ENCODE peak calls at places on chromosome 22, in eight cellular contexts. K is brain microvascular endothelial cell, T is transverse colon, Z is GM23338, D is uterus, H is right lobe of liver, C is spleen, P is DND-41. B is an unnamed sample. For H3K36me3, the result is how much of the 10 kb centered on the place peaks cover.

GRCh38 chr22:50011447-50012200 is 941 bp downstream of the IL17REL start:
- DNase-seq in K (no peak), T (no peak), Z (peak), D (no peak), H (no peak), C (no peak), P (no peak), B (no peak)

GRCh38 chr22:16866167-16866566 is 41.0 kb upstream of the XKR3 start:
- DNase-seq in K (no peak), T (no peak), Z (no peak), D (no peak), H (no peak), C (no peak), P (no peak), B (no peak)

GRCh38 chr22:47151490-47151889 is 389.0 kb downstream of the TBC1D22A start:
- DNase-seq in K (peak), T (no peak), Z (no peak), D (no peak), H (no peak), C (no peak), P (no peak), B (no peak)

GRCh38 chr22:32844251-32844650 is 42.7 kb downstream of the TIMP3 start:
- DNase-seq in K (no peak), T (no peak), Z (no peak), D (no peak), H (no peak), C (no peak), P (no peak), B (no peak)

GRCh38 chr22:39614442-39614841 is 43.9 kb downstream of the CACNA1I start:
- DNase-seq in K (no peak), T (no peak), Z (peak), D (no peak), H (no peak), C (peak), P (no peak), B (no peak)

GRCh38 chr22:25153961-25154685 is 45.5 kb upstream of the CRYBB3 start:
- DNase-seq in K (peak), T (peak), Z (peak), D (peak), H (peak), C (no peak), P (no peak), B (no peak)

GRCh38 chr22:24810043-24810749 is 4.2 kb downstream of the SGSM1 start:
- DNase-seq in K (no peak), T (no peak), Z (peak), D (peak), H (no peak), C (no peak), P (no peak), B (no peak)

GRCh38 chr22:46379301-46379930 is 43.9 kb downstream of the TRMU start:
- DNase-seq in K (no peak), T (no peak), Z (no peak), D (no peak), H (peak), C (no peak), P (no peak), B (no peak)

GRCh38 chr22:42388130-42388797 is 43.9 kb downstream of the NFAM1 start:
- DNase-seq in K (no peak), T (no peak), Z (peak), D (no peak), H (no peak), C (no peak), P (peak), B (no peak)

GRCh38 chr22:43231724-43232034 is 44.7 kb upstream of the TTLL12 start:
- DNase-seq in K (no peak), T (no peak), Z (no peak), D (no peak), H (no peak), C (no peak), P (no peak), B (no peak)

GRCh38 chr22:27252282-27253049 is 549.1 kb downstream of the MN1 start:
- DNase-seq in K (peak), T (no peak), Z (no peak), D (peak), H (no peak), C (no peak), P (no peak), B (no peak)

GRCh38 chr22:39282642-39283311 is 36.6 kb downstream of the RPL3 start:
- DNase-seq in K (no peak), T (no peak), Z (no peak), D (no peak), H (no peak), C (no peak), P (no peak), B (no peak)

GRCh38 chr22:50167689-50168489 is 2.6 kb upstream of the PANX2 start:
- DNase-seq in K (no peak), T (no peak), Z (no peak), D (no peak), H (no peak), C (no peak), P (no peak), B (no peak)

GRCh38 chr22:22955276-22955798 is 67.7 kb downstream of the IGLL5 start:
- DNase-seq in K (no peak), T (no peak), Z (no peak), D (no peak), H (no peak), C (no peak), P (no peak), B (no peak)

GRCh38 chr22:50046019-50046415 is 12.1 kb downstream of the TTLL8 start:
- DNase-seq in K (no peak), T (no peak), Z (peak), D (no peak), H (no peak), C (no peak), P (no peak), B (no peak)

GRCh38 chr22:41197808-41198585 is 7.1 kb upstream of the L3MBTL2 start:
- DNase-seq in K (no peak), T (peak), Z (peak), D (no peak), H (peak), C (no peak), P (peak), B (no peak)

GRCh38 chr22:37206118-37206840 is 6.0 kb downstream of the SSTR3 start:
- DNase-seq in K (no peak), T (no peak), Z (no peak), D (no peak), H (no peak), C (peak), P (no peak), B (no peak)

GRCh38 chr22:32686354-32686753 is 115.2 kb upstream of the TIMP3 start:
- DNase-seq in K (no peak), T (no peak), Z (no peak), D (no peak), H (no peak), C (no peak), P (no peak), B (no peak)

GRCh38 chr22:35409783-35410662 is 10.1 kb downstream of the MCM5 start:
- DNase-seq in K (no peak), T (peak), Z (no peak), D (no peak), H (peak), C (peak), P (no peak), B (peak)

GRCh38 chr22:39017596-39018365 is 3.1 kb upstream of the APOBEC3D start:
- DNase-seq in K (no peak), T (no peak), Z (peak), D (no peak), H (no peak), C (no peak), P (no peak), B (no peak)

GRCh38 chr22:17578129-17578754 is 14.9 kb downstream of the SLC25A18 start:
- DNase-seq in K (no peak), T (peak), Z (no peak), D (no peak), H (peak), C (no peak), P (no peak), B (no peak)

GRCh38 chr22:33051960-33052839 is 6.0 kb downstream of the SYN3 start:
- DNase-seq in K (no peak), T (no peak), Z (peak), D (no peak), H (no peak), C (no peak), P (no peak), B (no peak)

GRCh38 chr22:37196539-37197450 is 8.7 kb upstream of the C1QTNF6 start:
- DNase-seq in K (no peak), T (peak), Z (no peak), D (peak), H (peak), C (peak), P (no peak), B (no peak)

DNA sequence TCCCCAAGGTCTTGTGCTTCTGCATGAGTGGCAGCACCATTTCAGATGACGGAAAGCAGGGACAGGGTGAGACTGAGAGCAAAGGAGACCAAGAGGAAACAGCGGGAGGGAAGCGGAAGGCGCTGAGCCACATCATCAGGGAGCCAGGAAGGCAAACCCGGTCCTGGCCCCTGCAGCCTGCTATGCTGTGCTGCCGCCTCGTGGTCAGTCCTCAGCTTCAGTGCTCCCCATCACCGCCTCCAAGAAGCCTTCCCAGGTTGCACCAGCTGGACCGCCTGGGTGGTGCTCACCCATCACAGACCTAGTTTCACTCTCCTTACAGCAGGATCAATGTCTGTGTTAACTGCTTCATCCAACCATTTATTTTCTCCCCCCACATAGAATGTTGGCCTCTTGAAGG is 73.0 kb upstream of the PHF21B start:
- DNase-seq in K (no peak), T (no peak), Z (peak), D (no peak), H (no peak), C (no peak), P (no peak), B (no peak)
- TF ChIP-seq CTCF in K (peak), T (no peak), Z (peak), D (no peak), H (no peak), C (no peak), P (peak), B (peak)

DNA sequence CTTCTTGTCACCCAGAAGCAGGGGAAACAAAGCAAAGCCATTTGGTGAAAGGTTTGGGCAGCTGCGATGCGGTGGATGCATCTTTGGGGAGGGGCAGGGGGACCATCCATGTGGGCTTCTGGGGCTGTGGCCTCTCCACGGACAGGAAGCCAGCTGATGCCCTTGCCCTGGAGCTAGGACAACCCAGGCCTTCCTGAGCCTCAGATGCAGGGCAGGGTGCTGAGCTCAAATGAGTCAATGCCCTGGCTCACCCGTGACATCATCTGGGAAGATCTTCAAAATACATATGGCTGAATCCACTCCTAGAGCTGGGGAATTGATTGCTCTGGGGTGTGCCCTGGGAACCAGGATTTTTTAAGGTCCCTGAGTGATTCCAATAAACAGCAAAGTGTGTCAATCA is 1418.2 kb downstream of the TBC1D22A start:
- DNase-seq in K (no peak), T (no peak), Z (no peak), D (no peak), H (no peak), C (no peak), P (no peak), B (no peak)
- H3K36me3 ChIP-seq in K (under half), T (under half), Z (under half), D (under half), H (under half), C (under half), P (under half), B (under half)

DNA sequence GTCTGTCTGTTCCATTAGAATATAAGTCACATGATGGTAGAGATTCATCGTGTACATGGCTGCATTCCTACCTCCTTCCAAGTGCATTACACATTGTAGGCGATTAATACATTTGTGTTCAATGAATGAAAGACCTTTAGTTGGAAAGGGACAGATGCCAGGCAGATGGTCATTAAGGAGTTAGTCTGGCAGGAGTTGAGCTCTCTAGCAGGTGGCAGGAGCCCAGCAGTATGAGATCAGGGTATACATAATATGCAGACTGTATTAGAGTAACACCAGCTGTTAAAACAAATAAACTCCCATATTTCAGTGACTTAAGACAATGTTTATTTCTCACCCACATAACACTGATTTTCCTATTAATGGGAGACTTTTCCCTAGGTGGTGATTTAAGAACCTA is 147.7 kb upstream of the LARGE1 start:
- DNase-seq in K (no peak), T (no peak), Z (no peak), D (no peak), H (no peak), C (no peak), P (no peak), B (no peak)
- TF ChIP-seq CTCF in K (no peak), T (no peak), Z (no peak), D (no peak), H (no peak), C (no peak), P (no peak), B (no peak)

DNA sequence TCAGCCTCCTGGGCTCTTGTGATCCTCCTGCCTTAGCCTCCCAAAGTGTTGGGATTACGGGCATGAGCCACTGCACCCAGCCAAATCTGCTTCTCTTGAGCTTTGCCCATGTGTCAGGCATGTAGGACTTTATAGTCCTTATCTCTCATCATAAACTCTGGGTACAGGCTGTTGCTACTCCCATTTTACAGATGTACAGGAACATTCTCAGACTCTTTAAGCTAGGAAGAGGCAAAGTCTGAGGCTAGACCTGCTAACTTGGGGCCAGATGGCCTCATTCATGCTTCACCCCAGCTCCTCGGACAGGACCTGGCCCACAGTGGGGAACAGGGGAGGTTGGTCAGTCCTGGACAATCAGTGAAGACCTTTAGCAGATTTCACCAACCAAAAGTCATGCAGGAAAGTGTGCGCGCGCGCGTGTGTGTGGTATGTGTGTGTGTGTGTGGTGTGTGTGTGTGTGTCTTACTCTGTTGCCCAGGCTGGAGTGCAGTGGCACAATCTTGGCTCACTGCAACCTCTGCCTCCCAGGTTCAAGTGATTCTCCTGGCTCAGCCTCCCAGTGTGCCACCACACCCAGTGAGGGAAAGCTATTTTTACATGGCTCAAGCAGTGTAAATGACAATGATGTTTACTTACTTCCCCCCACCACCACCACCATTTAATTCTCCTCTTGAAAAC is 23.8 kb downstream of the YDJC start:
- DNase-seq in K (no peak), T (no peak), Z (no peak), D (no peak), H (no peak), C (no peak), P (no peak), B (no peak)
- H3K36me3 ChIP-seq in K (under half), T (under half), Z (under half), D (under half), H (under half), C (under half), P (half or more), B (under half)

GRCh38 chr22:20128902-20129746 is 2.5 kb upstream of the ZDHHC8 start:
- DNase-seq in K (peak), T (peak), Z (peak), D (no peak), H (peak), C (no peak), P (peak), B (no peak)
- TF ChIP-seq CTCF in K (peak), T (no peak), Z (peak), D (no peak), H (peak), C (peak), P (peak), B (peak)

GRCh38 chr22:31281733-31282132 is 10.6 kb downstream of the PIK3IP1 start:
- DNase-seq in K (no peak), T (no peak), Z (no peak), D (no peak), H (no peak), C (no peak), P (no peak), B (no peak)

GRCh38 chr22:31286360-31287255 is 5.7 kb downstream of the PIK3IP1 start:
- DNase-seq in K (no peak), T (peak), Z (no peak), D (peak), H (no peak), C (no peak), P (peak), B (no peak)

GRCh38 chr22:31282748-31283468 is 9.4 kb downstream of the PIK3IP1 start:
- DNase-seq in K (no peak), T (no peak), Z (no peak), D (no peak), H (no peak), C (no peak), P (no peak), B (no peak)

GRCh38 chr22:31284756-31285155 is 7.5 kb downstream of the PIK3IP1 start:
- DNase-seq in K (no peak), T (no peak), Z (no peak), D (no peak), H (no peak), C (no peak), P (no peak), B (no peak)

GRCh38 chr22:31284241-31284745 is 8.0 kb downstream of the PIK3IP1 start:
- DNase-seq in K (no peak), T (no peak), Z (no peak), D (no peak), H (no peak), C (no peak), P (no peak), B (no peak)
- H3K36me3 ChIP-seq in K (under half), T (under half), Z (under half), D (under half), H (under half), C (half or more), P (under half), B (under half)

DNA sequence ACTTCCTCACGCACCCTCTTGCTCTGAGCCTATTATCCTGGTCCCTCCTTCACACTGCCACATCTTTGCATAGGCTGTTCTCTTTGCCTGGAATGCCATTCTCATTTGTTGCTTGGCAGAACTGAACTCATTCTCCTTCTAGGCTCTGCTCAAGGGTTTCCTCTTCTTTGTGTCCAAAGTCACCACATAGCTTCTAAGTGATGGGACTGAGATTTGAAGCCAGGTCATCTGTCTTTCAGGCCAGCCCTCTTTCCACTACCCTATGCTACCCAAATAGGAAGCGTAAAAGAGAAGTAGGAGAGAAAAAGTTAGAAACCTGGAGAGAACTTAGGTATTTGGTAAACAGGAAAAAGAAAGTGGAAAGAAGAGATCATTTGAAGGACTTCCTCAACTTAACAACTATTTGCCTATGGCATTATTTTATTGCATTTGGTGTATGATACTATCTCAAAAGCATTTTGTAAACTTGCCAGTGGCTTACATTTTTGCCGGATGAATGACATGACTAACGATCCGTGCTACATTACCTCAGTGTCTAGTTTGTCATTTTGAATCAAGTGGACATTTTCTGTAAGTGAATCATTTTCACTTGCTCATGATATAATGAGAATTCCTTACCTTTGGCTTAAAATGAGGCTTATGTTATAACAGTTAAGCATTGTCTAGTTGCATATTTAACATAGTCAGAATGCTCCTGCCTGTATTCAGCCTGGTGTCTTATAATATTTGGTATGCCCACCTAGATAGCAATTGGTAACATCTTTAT is 18.5 kb downstream of the NF2 start:
- DNase-seq in K (peak), T (no peak), Z (peak), D (no peak), H (no peak), C (no peak), P (no peak), B (no peak)
- TF ChIP-seq CTCF in K (no peak), T (no peak), Z (no peak), D (no peak), H (no peak), C (no peak), P (no peak), B (no peak)

B was measured in GM06990.